ENCODE peak calls at places on chromosomes 4 and X, in nine cellular contexts. K is uterus, O is adrenal gland, D is esophagus squamous epithelium, Y is ovary, P is Peyer's patch, T is heart left ventricle, E is body of pancreas, B is tibial nerve. Z is an unnamed sample. For H3K36me3, the result is how much of the 10 kb centered on the place peaks cover.

GRCh38 chr4:39698424-39699009 is 581 bp downstream of the UBE2K start:
- DNase-seq in K (peak), O (peak), D (no peak), Y (peak), P (peak), T (peak), E (peak), B (peak), Z (peak)

GRCh38 chrX:74119016-74119910 is 184.7 kb upstream of the ZCCHC13 start:
- DNase-seq in K (no peak), O (no peak), D (no peak), Y (no peak), P (no peak), T (no peak), E (no peak), B (no peak), Z (no peak)

GRCh38 chrX:143002206-143002605 is 23.5 kb upstream of the SPANXN4 start:
- DNase-seq in K (no peak), O (no peak), D (no peak), Y (no peak), P (no peak), T (no peak), E (no peak), B (no peak), Z (no peak)

GRCh38 chrX:113892401-113892800 is 691.5 kb upstream of the HTR2C start:
- DNase-seq in K (no peak), O (no peak), D (no peak), Y (no peak), P (no peak), T (no peak), E (no peak), B (no peak), Z (no peak)

GRCh38 chrX:49064735-49065134 is 5.9 kb downstream of the CCDC120 start:
- DNase-seq in K (no peak), O (no peak), D (no peak), Y (no peak), P (no peak), T (no peak), E (no peak), B (no peak), Z (no peak)

GRCh38 chr4:169252339-169253086 is 18.2 kb downstream of the SH3RF1 start:
- DNase-seq in K (no peak), O (no peak), D (no peak), Y (no peak), P (no peak), T (no peak), E (no peak), B (no peak), Z (no peak)

GRCh38 chr4:77220841-77221613 is 64.0 kb downstream of the CCNG2 start:
- DNase-seq in K (no peak), O (peak), D (no peak), Y (no peak), P (no peak), T (peak), E (peak), B (no peak), Z (no peak)

GRCh38 chr4:79869597-79870336 is 203.3 kb downstream of the ANTXR2 start:
- DNase-seq in K (no peak), O (no peak), D (no peak), Y (no peak), P (no peak), T (no peak), E (no peak), B (no peak), Z (no peak)

GRCh38 chr4:180617203-180617602 is 1626.0 kb upstream of the TENM3 start:
- DNase-seq in K (no peak), O (no peak), D (no peak), Y (no peak), P (no peak), T (no peak), E (no peak), B (no peak), Z (no peak)

GRCh38 chr4:100095729-100096595 is 94.3 kb downstream of the DDIT4L start:
- DNase-seq in K (peak), O (peak), D (no peak), Y (peak), P (peak), T (peak), E (peak), B (peak), Z (peak)

GRCh38 chrX:49066690-49067089 is 7.1 kb downstream of the PRAF2 start:
- DNase-seq in K (no peak), O (no peak), D (no peak), Y (no peak), P (no peak), T (no peak), E (no peak), B (no peak), Z (no peak)

GRCh38 chrX:39809326-39809725 is 288.4 kb downstream of the BCOR start:
- DNase-seq in K (no peak), O (no peak), D (no peak), Y (no peak), P (no peak), T (no peak), E (no peak), B (no peak), Z (no peak)

GRCh38 chr4:128228021-128228571 is 59.5 kb downstream of the PGRMC2 start:
- DNase-seq in K (no peak), O (no peak), D (no peak), Y (no peak), P (no peak), T (no peak), E (peak), B (no peak), Z (peak)

GRCh38 chr4:72375050-72375736 is 193.8 kb downstream of the ADAMTS3 start:
- DNase-seq in K (no peak), O (no peak), D (no peak), Y (no peak), P (no peak), T (no peak), E (no peak), B (no peak), Z (no peak)

GRCh38 chr4:142378179-142378578 is 467.9 kb downstream of the INPP4B start:
- DNase-seq in K (no peak), O (no peak), D (no peak), Y (no peak), P (no peak), T (no peak), E (peak), B (no peak), Z (no peak)

GRCh38 chrX:63934791-63935190 is 149.8 kb upstream of the ARHGEF9 start:
- DNase-seq in K (no peak), O (no peak), D (no peak), Y (no peak), P (no peak), T (no peak), E (peak), B (no peak), Z (no peak)

GRCh38 chr4:158521490-158522111 is at the start of gene RXFP1:
- DNase-seq in K (no peak), O (no peak), D (no peak), Y (no peak), P (no peak), T (no peak), E (no peak), B (no peak), Z (no peak)

GRCh38 chr4:55675196-55675793 is 39.2 kb upstream of the NMU start:
- DNase-seq in K (no peak), O (no peak), D (no peak), Y (no peak), P (no peak), T (no peak), E (no peak), B (no peak), Z (no peak)

GRCh38 chr4:10106421-10107039 is 10.1 kb downstream of the WDR1 start:
- DNase-seq in K (peak), O (peak), D (no peak), Y (peak), P (peak), T (peak), E (peak), B (peak), Z (peak)

GRCh38 chrX:96770315-96770714 is 85.7 kb downstream of the DIAPH2 start:
- DNase-seq in K (no peak), O (no peak), D (no peak), Y (no peak), P (no peak), T (no peak), E (no peak), B (no peak), Z (no peak)

GRCh38 chr4:138561906-138562305 is 319.8 kb upstream of the SLC7A11 start:
- DNase-seq in K (no peak), O (peak), D (no peak), Y (no peak), P (no peak), T (peak), E (no peak), B (peak), Z (no peak)

GRCh38 chrX:115251458-115252233 is 17.8 kb upstream of the LRCH2 start:
- DNase-seq in K (no peak), O (no peak), D (no peak), Y (no peak), P (no peak), T (no peak), E (no peak), B (no peak), Z (no peak)

GRCh38 chr4:152399246-152399645 is 136.6 kb downstream of the FBXW7 start:
- DNase-seq in K (no peak), O (no peak), D (no peak), Y (no peak), P (no peak), T (no peak), E (no peak), B (no peak), Z (no peak)

GRCh38 chrX:54808109-54808604 is 612 bp downstream of the MAGED2 start:
- DNase-seq in K (peak), O (peak), D (no peak), Y (peak), P (peak), T (peak), E (peak), B (peak), Z (peak)

GRCh38 chr4:162706677-162707076 is 460.0 kb downstream of the NAF1 start:
- DNase-seq in K (no peak), O (no peak), D (no peak), Y (no peak), P (no peak), T (no peak), E (no peak), B (no peak), Z (no peak)

GRCh38 chr4:152983774-152984411 is 47.8 kb downstream of the FHDC1 start:
- DNase-seq in K (no peak), O (no peak), D (no peak), Y (no peak), P (no peak), T (no peak), E (no peak), B (no peak), Z (no peak)

GRCh38 chrX:105876658-105877057 is 54.3 kb downstream of the NRK start:
- DNase-seq in K (no peak), O (no peak), D (no peak), Y (no peak), P (no peak), T (no peak), E (no peak), B (no peak), Z (no peak)
- TF ChIP-seq CTCF in K (no peak), O (peak), D (no peak), Y (no peak), P (no peak), T (no peak), E (peak), B (no peak), Z (no peak)

DNA sequence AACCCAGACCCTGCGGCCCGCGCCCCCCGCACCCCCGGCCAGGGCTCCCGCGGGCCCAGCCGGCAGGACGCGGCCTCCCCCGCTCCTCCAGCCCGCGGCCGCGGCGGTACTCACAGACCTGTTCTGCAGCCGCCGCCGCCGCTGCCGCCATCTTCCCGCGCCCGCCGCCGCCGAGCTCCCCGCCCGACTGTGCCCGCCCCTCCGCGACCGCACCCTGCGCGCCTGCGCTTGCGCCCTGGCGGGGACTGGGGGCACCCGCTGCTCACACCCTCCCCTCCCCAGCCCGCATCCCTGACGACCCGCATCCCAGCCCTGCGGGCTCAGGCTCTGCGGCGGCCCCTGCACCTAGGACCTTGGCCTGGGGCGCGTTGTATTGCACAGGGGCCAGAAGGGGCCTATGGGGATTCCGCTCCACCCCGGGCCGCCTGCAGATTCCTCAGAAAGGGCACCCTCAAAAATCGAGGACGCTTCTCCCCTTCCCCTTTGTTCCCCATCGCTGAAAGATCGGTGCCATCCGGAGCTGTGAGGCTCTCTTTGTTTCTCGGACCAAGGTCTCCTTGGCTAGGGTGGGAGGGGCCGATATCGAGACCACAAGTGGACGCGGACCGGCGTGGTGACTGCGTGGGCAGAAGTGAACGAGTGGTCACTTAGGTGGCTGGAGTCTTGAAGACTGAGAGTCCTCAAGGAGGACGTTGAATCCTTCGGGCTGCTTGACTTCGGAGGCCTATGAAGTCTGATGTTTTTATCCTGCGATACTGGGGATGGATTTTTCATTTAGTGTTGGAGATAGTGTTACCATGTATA is at the start of gene SGCB:
- DNase-seq in K (peak), O (peak), D (peak), Y (peak), P (peak), T (peak), E (peak), B (peak), Z (peak)
- TF ChIP-seq POLR2A in K (peak), O (no peak), D (no peak), Y (no peak), P (no peak), T (no peak), E (no peak), B (peak), Z (peak)

DNA sequence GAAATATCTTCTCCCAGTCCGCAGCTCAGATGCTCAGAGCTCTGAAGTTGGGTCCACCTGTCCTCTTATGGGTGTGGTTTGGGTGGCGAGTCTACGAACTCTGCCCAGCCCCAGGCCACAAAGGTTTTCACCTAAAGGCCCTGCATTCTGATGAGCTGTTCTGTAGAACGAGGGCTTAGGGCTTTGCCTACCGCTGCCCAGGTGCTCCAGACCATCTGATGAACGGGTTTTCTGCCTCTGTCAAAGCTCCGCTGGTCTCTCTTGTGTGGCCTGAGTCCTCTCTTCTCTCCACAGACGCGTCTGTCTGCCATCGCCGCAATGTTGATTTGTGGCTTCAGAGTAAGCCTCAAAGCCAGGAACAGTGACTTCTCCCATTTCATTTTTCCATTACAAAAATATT is 28.4 kb upstream of the CPLX1 start:
- DNase-seq in K (no peak), O (no peak), D (no peak), Y (no peak), P (no peak), T (no peak), E (no peak), B (no peak), Z (no peak)
- H3K36me3 ChIP-seq in K (under half), O (under half), D (under half), Y (under half), P (under half), T (half or more), E (under half), B (half or more), Z (under half)

GRCh38 chr4:154044118-154044517 is 255.2 kb upstream of the SFRP2 start:
- DNase-seq in K (no peak), O (no peak), D (no peak), Y (no peak), P (no peak), T (no peak), E (peak), B (peak), Z (no peak)
- TF ChIP-seq CTCF in K (no peak), O (no peak), D (no peak), Y (no peak), P (no peak), T (no peak), E (no peak), B (no peak), Z (no peak)

GRCh38 chr4:74157743-74158560 is at the start of gene MTHFD2L:
- DNase-seq in K (peak), O (peak), D (peak), Y (peak), P (peak), T (peak), E (peak), B (peak), Z (peak)
- TF ChIP-seq POLR2A in K (peak), O (peak), D (peak), Y (peak), P (peak), T (no peak), E (peak), B (peak), Z (peak)

GRCh38 chr4:1814453-1814852 is 21.4 kb downstream of the FGFR3 start:
- DNase-seq in K (no peak), O (no peak), D (no peak), Y (no peak), P (no peak), T (no peak), E (no peak), B (no peak), Z (no peak)
- H3K36me3 ChIP-seq in K (under half), O (under half), D (half or more), Y (under half), P (under half), T (half or more), E (under half), B (half or more), Z (under half)

DNA sequence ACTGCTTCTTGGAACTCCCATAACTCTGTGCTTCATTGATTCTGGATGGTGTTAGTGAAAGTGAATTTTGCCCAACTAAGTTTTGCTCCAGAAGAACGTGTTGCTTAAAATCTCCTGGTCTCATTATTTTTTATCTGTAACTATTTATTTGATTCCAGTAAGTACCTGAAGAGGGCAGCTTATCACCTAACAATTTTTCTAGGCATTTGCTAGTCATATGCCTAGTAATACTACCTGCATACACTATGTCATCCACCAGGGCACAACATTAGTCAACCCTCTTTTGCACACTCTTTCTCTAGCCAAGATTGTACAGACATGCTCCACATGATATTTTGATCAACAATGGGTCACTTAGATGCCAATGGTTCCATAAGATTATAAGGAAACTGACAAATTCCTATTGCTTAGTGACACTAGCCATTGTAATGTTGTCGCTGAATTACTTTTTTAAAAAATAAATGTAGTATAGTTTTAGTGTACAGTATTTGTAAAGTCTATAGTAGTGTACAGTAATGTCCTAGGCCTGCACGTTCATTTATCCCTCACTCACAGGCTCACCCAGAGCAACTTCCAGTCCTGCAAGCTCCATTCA is 499.9 kb upstream of the AADAT start:
- DNase-seq in K (no peak), O (no peak), D (no peak), Y (no peak), P (no peak), T (no peak), E (no peak), B (no peak), Z (no peak)
- TF ChIP-seq CTCF in K (no peak), O (no peak), D (no peak), Y (no peak), P (no peak), T (no peak), E (peak), B (no peak), Z (no peak)

DNA sequence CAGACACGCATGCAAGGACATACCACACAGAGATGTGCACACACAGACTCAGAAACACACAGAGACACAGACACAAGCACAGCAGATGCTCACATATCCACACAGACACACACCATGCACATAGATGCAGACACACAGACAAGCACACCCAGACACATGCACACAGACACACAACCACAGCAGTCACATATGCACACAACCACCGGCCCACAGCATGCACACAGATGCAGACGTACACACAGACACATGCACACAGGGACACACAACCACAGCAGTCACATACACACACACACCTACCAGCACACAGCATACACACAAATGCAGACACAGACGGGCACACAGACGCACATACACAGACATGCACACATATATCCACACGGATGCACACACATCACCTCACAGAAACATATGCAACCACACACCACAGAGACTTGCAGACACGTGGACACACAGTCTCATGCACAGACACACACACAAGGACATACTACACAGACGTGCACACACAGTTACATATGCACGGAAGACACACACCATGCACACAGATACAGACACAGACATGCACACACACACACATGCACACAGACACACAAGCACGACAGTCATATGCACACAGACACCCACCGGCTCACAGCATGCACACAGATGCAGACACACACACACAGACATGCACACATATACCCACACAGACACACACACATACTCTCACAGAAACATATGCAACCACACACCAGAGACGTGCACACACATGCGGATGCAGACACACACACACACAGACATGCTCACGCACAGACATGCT is 25.2 kb upstream of the SLC25A6 start:
- DNase-seq in K (no peak), O (no peak), D (no peak), Y (no peak), P (no peak), T (no peak), E (no peak), B (no peak), Z (no peak)
- TF ChIP-seq POLR2A in K (no peak), O (no peak), D (no peak), Y (no peak), P (no peak), T (no peak), E (peak), B (no peak), Z (no peak)

GRCh38 chrX:47206316-47206715 is 12.2 kb upstream of the CDK16 start:
- DNase-seq in K (no peak), O (no peak), D (no peak), Y (no peak), P (no peak), T (no peak), E (no peak), B (no peak), Z (no peak)
- H3K36me3 ChIP-seq in K (under half), O (under half), D (half or more), Y (under half), P (under half), T (half or more), E (under half), B (half or more), Z (under half)

Z was measured in prostate gland.